ENCODE peak calls at places on chromosomes 6 and 20, in seven cellular contexts. A is lung, C is fibroblast of lung, K is heart left ventricle, U is stomach, I is breast epithelium, P is lower lobe of right lung. D is an unnamed sample.

GRCh38 chr20:39988991-39989390 is 700.0 kb downstream of the MAFB start:
- DNase-seq in A (no peak), C (no peak), K (no peak), U (no peak), I (no peak), P (no peak), D (no peak)

GRCh38 chr20:17969884-17970409 is 1.1 kb downstream of the MGME1 start:
- DNase-seq in A (peak), C (peak), K (no peak), U (no peak), I (peak), P (peak), D (peak)

GRCh38 chr20:59837623-59838394 is 95.6 kb downstream of the SYCP2 start:
- DNase-seq in A (no peak), C (no peak), K (no peak), U (no peak), I (no peak), P (no peak), D (no peak)

GRCh38 chr6:167699141-167700036 is 127.3 kb upstream of the AFDN start:
- DNase-seq in A (peak), C (peak), K (peak), U (peak), I (peak), P (peak), D (peak)

GRCh38 chr20:59771506-59772372 is 161.7 kb downstream of the SYCP2 start:
- DNase-seq in A (no peak), C (no peak), K (no peak), U (no peak), I (no peak), P (no peak), D (no peak)

GRCh38 chr6:104862456-104862855 is 2.7 kb upstream of the HACE1 start:
- DNase-seq in A (no peak), C (peak), K (no peak), U (no peak), I (no peak), P (no peak), D (no peak)

GRCh38 chr6:43070028-43070632 is 6.0 kb upstream of the PTK7 start:
- DNase-seq in A (no peak), C (peak), K (no peak), U (no peak), I (no peak), P (no peak), D (no peak)

GRCh38 chr6:52160468-52161104 is 25.6 kb upstream of the IL17A start:
- DNase-seq in A (no peak), C (no peak), K (no peak), U (no peak), I (no peak), P (no peak), D (no peak)

GRCh38 chr6:84082693-84083265 is 49.2 kb downstream of the MRAP2 start:
- DNase-seq in A (no peak), C (no peak), K (no peak), U (no peak), I (no peak), P (no peak), D (no peak)

GRCh38 chr20:1323830-1324597 is 4.9 kb downstream of the SDCBP2 start:
- DNase-seq in A (no peak), C (no peak), K (no peak), U (no peak), I (no peak), P (no peak), D (no peak)

GRCh38 chr6:83183082-83183828 is 9.8 kb downstream of the PGM3 start:
- DNase-seq in A (no peak), C (peak), K (no peak), U (no peak), I (no peak), P (no peak), D (no peak)

GRCh38 chr6:132320007-132320406 is 81.3 kb downstream of the MOXD1 start:
- DNase-seq in A (no peak), C (peak), K (no peak), U (no peak), I (no peak), P (no peak), D (no peak)

GRCh38 chr6:48111143-48111506 is at the start of gene PTCHD4:
- DNase-seq in A (no peak), C (peak), K (no peak), U (no peak), I (peak), P (peak), D (no peak)

DNA sequence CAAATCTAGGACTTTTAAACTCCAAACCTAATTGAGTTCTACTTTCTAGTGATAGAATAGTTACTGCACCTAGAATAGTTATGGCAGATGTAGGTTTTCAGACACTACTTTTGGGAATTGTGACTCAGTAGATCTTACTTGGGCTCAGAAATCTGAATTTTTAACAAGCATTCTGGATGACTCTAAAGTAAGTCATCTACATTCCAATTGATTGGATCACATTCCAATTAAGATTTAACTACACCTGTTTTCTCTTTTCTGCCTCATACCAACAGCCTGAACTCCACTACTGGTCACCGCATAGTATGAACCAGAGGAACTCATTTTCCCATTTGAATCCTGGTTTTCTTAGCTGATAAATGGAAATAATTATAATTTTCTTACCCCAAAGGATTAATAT is 49.5 kb upstream of the TFAP2D start:
- DNase-seq in A (no peak), C (no peak), K (no peak), U (no peak), I (no peak), P (no peak), D (no peak)
- H3K4me3 ChIP-seq in A (no peak), C (no peak), K (no peak), U (no peak), I (no peak), P (no peak), D (no peak)

DNA sequence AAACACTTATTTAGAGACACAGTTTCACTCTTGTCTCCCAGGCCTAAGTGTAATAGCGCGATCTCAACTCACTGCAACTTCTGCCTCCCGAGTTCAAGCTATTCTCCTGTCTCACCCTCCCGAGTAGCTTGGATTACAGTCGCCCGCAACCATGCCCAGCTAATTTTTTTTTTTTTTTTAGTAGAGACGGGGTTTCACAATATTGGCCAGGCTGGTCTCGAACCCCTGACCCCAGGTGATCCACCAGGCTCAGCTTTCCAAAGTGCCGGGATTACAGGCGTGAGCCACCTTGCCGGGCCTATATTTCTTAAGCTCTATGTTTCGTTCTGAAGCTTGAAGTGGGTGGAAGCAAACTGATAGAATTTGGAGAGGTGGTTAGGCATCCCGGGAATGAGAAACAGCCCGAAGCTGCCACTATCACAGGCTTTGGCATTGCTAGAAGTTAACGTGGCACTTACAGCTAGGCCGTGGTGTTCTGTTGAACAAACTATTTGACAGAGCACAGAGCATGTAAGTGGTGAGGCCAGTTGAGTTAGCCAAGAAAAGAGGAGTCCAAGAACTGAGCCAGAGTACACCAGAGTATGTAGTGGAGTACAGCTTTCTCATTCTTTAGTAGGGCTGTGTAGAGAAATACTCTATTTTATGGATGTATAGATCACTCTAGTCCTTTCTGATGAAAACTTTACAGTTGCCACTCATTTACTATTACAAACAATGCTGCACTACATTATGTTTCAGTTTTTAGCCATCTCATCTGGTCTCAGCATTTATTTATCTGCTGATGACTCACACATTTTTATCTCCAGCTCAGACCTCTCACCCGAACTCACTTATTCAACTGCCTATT is 62.0 kb upstream of the HFE start:
- DNase-seq in A (no peak), C (peak), K (no peak), U (no peak), I (peak), P (no peak), D (no peak)
- H3K27ac ChIP-seq in A (peak), C (peak), K (peak), U (peak), I (peak), P (peak), D (peak)

GRCh38 chr6:122564230-122564629 is 46.0 kb upstream of the PKIB start:
- DNase-seq in A (no peak), C (no peak), K (no peak), U (no peak), I (no peak), P (no peak), D (no peak)
- H3K4me3 ChIP-seq in A (no peak), C (no peak), K (no peak), U (no peak), I (no peak), P (no peak), D (no peak)

DNA sequence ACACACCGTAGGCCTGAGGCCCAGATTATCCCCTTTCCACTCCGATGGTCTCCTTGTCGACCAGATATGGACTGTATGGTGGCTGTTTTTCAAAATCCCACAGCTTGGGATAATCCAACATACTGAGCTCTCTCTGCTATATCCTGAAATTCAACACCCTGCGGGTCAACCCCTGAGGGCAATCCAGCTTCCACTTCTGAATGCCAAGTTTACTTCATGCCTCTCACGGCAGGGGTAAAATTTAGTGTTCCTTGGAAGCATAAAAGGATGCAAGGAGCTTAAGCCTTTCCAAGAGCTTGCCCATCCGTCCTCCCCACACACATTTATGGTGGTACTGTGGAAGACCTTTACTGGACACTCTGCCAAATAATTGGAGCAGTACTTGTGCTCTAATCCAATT is 90.7 kb downstream of the PLG start:
- DNase-seq in A (no peak), C (no peak), K (no peak), U (no peak), I (no peak), P (no peak), D (no peak)
- H3K27ac ChIP-seq in A (no peak), C (no peak), K (no peak), U (no peak), I (no peak), P (no peak), D (no peak)

GRCh38 chr6:160996316-160996715 is 4.7 kb downstream of the MAP3K4 start:
- DNase-seq in A (no peak), C (peak), K (no peak), U (no peak), I (no peak), P (no peak), D (no peak)
- H3K4me3 ChIP-seq in A (no peak), C (no peak), K (no peak), U (no peak), I (no peak), P (no peak), D (no peak)

D was measured in CD8-positive, alpha-beta T cell.